ENCODE peak calls at places on chromosomes 12 and 14, in five cellular contexts. D is fibroblast of mammary gland; A is fibroblast of pulmonary artery; P is fibroblast of the aortic adventitia; J is naive thymus-derived CD4-positive, alpha-beta T cell. W is an unnamed sample.

GRCh38 chr12:132955094-132955932 is 793 bp downstream of the ZNF605 start:
- DNase-seq in D (peak), J (peak), P (peak), A (peak), W (peak)

GRCh38 chr14:56002876-56003625 is 115.2 kb upstream of the PELI2 start:
- DNase-seq in P (no peak), A (no peak), J (peak), D (no peak), W (no peak)

GRCh38 chr14:35818346-35819115 is 7.6 kb upstream of the BRMS1L start:
- DNase-seq in A (peak), J (peak), P (peak), D (peak), W (no peak)

GRCh38 chr14:49405291-49405690 is 180.9 kb downstream of the RPS29 start:
- DNase-seq in A (peak), P (peak), D (peak), J (no peak), W (peak)

GRCh38 chr14:105485720-105486332 is 860 bp upstream of the CRIP1 start:
- DNase-seq in A (no peak), D (no peak), P (no peak), J (peak), W (no peak)

GRCh38 chr12:24378548-24379011 is 429.1 kb upstream of the SOX5 start:
- DNase-seq in A (no peak), P (no peak), J (no peak), D (no peak), W (peak)

GRCh38 chr12:42660968-42661937 is 71.7 kb upstream of the PRICKLE1 start:
- DNase-seq in A (no peak), J (no peak), D (no peak), P (no peak), W (no peak)

GRCh38 chr14:51428981-51429380 is 188.9 kb downstream of the TMX1 start:
- DNase-seq in P (no peak), A (no peak), J (no peak), D (no peak), W (no peak)

GRCh38 chr12:96212456-96213375 is 18.5 kb downstream of the ELK3 start:
- DNase-seq in P (no peak), A (no peak), J (no peak), D (no peak), W (no peak)

GRCh38 chr14:89574420-89574819 is 157.4 kb upstream of the FOXN3 start:
- DNase-seq in J (no peak), P (no peak), A (no peak), D (no peak), W (no peak)

GRCh38 chr12:54021432-54022013 is 6.7 kb upstream of the HOXC6 start:
- DNase-seq in J (no peak), A (no peak), D (peak), P (no peak), W (peak)

GRCh38 chr12:118650586-118650960 is 274.2 kb downstream of the SUDS3 start:
- DNase-seq in P (no peak), D (no peak), A (no peak), J (no peak), W (no peak)

GRCh38 chr12:2959508-2960431 is 573 bp downstream of the TEAD4 start:
- DNase-seq in P (peak), A (peak), D (peak), J (no peak), W (peak)

GRCh38 chr12:91422107-91422506 is 239.5 kb upstream of the DCN start:
- DNase-seq in A (no peak), J (no peak), D (no peak), P (no peak), W (no peak)

GRCh38 chr12:88471641-88472040 is 108.6 kb downstream of the KITLG start:
- DNase-seq in J (no peak), P (peak), A (peak), D (peak), W (peak)

GRCh38 chr12:104243971-104244370 is 28.4 kb downstream of the TXNRD1 start:
- DNase-seq in J (no peak), A (no peak), D (no peak), P (no peak), W (no peak)

GRCh38 chr14:104298458-104298857 is 160.1 kb downstream of the KIF26A start:
- DNase-seq in P (no peak), J (no peak), D (no peak), A (no peak), W (no peak)

GRCh38 chr12:79451988-79452387 is 238.8 kb downstream of the PAWR start:
- DNase-seq in A (peak), P (peak), J (no peak), D (peak), W (peak)

GRCh38 chr12:104510145-104510872 is 53.6 kb downstream of the CHST11 start:
- DNase-seq in D (no peak), J (no peak), A (no peak), P (peak), W (no peak)

GRCh38 chr14:100339757-100340453 is 16.8 kb downstream of the SLC25A47 start:
- DNase-seq in A (no peak), J (no peak), D (no peak), P (no peak), W (no peak)

GRCh38 chr12:45914090-45914489 is 76.3 kb downstream of the SCAF11 start:
- DNase-seq in A (peak), D (peak), J (no peak), P (peak), W (peak)

GRCh38 chr12:12400793-12401192 is 43.9 kb downstream of the BORCS5 start:
- DNase-seq in D (no peak), J (no peak), P (no peak), A (no peak), W (no peak)

GRCh38 chr12:132918680-132919079 is 31.3 kb upstream of the CHFR start:
- DNase-seq in P (no peak), D (no peak), A (no peak), J (no peak), W (no peak)

GRCh38 chr14:78164226-78164853 is 5.8 kb upstream of the NRXN3 start:
- DNase-seq in P (no peak), D (peak), A (no peak), J (no peak), W (peak)

GRCh38 chr14:39219075-39219499 is 14.6 kb upstream of the MIA2 start:
- DNase-seq in A (peak), J (no peak), P (peak), D (peak), W (no peak)

GRCh38 chr12:112750971-112751370 is 40.6 kb upstream of the RPH3A start:
- DNase-seq in D (peak), A (no peak), J (no peak), P (no peak), W (no peak)

GRCh38 chr12:107670999-107671643 is 14.5 kb upstream of the PWP1 start:
- DNase-seq in A (peak), D (peak), P (no peak), J (peak), W (no peak)

GRCh38 chr14:50946234-50946935 is 2.1 kb upstream of the PYGL start:
- DNase-seq in J (no peak), P (no peak), A (no peak), D (no peak), W (no peak)

GRCh38 chr12:56457817-56458216 is 3.4 kb upstream of the MIP start:
- DNase-seq in A (no peak), J (no peak), P (no peak), D (no peak), W (no peak)

GRCh38 chr12:57853864-57854556 is 7.5 kb upstream of the CTDSP2 start:
- DNase-seq in J (no peak), D (no peak), A (no peak), P (no peak), W (no peak)

GRCh38 chr12:62130400-62130799 is 129.8 kb upstream of the USP15 start:
- DNase-seq in A (no peak), D (no peak), J (no peak), P (no peak), W (no peak)

DNA sequence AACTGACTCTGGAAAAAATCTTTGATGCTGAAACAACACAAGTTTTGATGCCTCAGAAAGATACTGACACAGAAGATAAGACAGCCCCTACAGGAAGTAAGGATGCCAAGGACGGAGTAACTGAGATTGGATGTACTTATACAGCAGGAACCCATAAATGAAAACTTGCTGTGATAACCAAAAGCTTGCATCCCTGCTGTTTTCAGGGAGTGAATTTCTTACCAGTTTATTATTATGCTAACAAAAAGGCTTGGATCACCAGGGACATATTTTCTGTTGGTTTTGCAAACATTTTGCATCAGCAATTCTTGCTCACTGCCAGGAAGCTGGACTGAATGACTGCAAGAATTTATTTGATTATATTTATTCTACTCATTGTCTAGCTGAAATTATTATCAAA is 197.7 kb downstream of the NAV3 start:
- DNase-seq in A (no peak), D (no peak), P (no peak), J (no peak), W (no peak)
- H3K4me3 ChIP-seq in A (no peak), D (no peak), P (no peak), J (no peak), W (no peak)

GRCh38 chr12:27085654-27086053 is 3.3 kb upstream of the C12orf71 start:
- DNase-seq in P (no peak), A (no peak), D (no peak), J (no peak), W (no peak)

GRCh38 chr12:27081668-27082091 is 698 bp downstream of the C12orf71 start:
- DNase-seq in A (peak), D (peak), P (peak), J (no peak), W (peak)

DNA sequence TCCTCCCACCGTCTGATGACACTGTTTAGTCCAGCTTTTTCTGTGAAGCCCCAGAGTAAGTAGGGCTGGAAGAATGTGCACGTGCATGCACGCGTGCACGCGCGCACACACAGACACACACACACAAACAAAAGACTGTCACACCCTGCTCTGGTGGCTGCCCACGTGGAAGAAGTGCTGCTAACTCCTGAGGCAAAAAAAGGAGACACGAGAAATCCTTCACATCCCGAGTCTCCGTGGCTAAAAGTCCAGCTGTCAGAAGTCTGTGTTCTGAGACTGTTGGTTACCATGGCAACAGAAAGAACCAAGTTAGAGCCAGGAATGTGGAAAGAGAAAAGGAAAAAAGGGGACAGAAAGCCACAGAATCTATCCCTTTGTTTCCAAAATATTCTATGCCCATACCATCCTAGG is 1.5 kb upstream of the C12orf71 start:
- DNase-seq in A (peak), J (no peak), D (peak), P (peak), W (no peak)
- H3K4me3 ChIP-seq in A (no peak), J (no peak), D (peak), P (peak), W (no peak)

DNA sequence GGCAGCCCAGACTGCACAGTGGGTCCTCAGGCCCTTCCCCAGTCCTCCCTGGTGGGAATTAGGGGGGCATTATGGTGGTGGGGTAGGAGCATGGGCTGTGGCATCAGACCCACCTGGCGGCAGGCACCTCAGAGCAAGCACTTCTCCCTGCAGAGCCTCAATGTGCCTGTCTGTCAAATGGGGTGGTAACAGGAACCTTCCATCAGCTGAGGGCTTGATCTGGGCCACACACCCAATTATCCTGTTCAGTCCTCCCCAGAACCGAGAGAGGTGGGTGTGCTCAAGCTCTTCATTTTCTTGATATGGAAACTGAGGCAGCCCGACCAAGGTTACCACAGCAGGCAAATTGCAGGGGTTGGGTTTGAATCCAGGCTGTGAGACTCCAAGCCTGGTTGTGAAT is 38.4 kb downstream of the MVK start:
- DNase-seq in D (no peak), J (no peak), A (no peak), P (no peak), W (no peak)
- H3K4me3 ChIP-seq in D (no peak), J (no peak), A (no peak), P (no peak), W (no peak)

GRCh38 chr12:129558036-129558435 is 345.8 kb downstream of the TMEM132D start:
- DNase-seq in J (no peak), A (no peak), D (no peak), P (no peak), W (no peak)
- H3K4me3 ChIP-seq in J (no peak), A (no peak), D (no peak), P (no peak), W (no peak)

GRCh38 chr14:26383286-26383685 is 214.5 kb downstream of the NOVA1 start:
- DNase-seq in J (no peak), P (no peak), D (no peak), A (no peak), W (no peak)
- H3K4me3 ChIP-seq in J (no peak), P (no peak), D (no peak), A (no peak), W (no peak)

DNA sequence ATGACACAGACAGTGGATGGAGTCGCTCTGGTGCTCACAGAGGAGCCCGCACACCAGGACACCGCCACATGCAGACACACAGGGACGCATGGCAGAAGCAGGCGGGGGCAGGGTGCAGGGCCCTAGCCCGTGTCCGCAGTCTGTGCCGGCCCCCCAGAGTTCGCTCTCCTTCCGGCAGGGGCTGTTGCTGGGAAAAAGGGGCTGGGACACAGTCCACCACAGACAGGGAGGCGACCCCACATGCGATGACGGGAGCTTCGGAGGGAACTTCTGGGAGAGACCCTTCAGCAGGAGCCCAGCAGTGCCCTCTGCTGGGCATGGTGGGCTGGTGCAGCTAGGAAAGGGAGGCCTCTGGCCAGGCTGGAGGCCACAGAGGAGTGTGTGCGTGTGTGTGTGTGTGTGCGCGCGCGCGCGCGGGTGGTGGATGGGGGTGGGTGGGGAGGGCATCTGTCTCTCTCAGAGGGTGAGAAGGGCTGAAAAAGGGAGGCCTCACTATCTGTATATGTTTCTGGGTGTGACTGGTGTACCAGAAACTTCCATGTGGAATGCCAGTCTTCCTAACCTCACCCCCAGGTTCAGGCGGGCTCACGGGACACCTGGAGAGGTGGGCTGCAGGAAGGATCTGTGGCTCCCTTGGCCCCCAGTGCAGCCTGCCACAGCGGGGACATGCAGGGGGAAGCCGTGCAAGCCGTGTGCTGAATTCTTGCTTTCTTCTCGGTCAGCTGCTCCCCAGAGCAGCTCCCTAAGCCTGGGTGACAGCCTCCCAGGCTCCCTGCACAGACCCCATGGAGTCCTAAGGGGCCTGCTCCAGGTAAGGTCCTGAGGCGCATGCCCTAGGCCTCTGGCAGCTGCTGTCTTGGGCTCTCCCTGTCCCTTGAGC is 60.7 kb downstream of the PLEKHG3 start:
- DNase-seq in A (peak), D (peak), P (peak), J (peak), W (peak)
- H3K4me3 ChIP-seq in A (peak), D (no peak), P (peak), J (peak), W (no peak)

DNA sequence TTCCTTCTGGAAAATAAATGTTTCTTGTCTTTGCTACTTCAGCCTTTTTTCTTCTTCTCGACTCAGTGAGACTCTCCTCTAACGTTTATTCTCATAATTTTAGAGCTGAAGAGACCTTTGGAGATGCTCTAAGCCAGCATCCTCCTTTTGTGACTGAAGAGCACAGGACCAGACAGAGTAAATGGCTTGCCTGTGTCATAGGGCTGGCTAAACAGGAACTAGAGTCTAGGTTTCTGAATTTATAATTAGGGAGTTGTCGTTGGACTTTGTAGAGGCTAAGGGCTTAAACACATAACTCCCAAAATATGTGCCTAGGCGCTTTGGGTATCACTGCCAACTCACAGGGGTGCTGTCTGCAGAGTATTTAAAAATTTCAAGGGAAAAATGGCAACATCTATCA is 98.5 kb downstream of the FGD4 start:
- DNase-seq in P (no peak), J (no peak), A (no peak), D (no peak), W (no peak)
- H3K4me3 ChIP-seq in P (no peak), J (no peak), A (no peak), D (no peak), W (no peak)